ENCODE peak calls at places on chromosomes 13 and 19, in five cellular contexts. One of them, this sample, is unnamed.

GRCh38 chr19:19053508-19054314 is 10.1 kb upstream of the SLC25A42 start:
- DNase-seq in GM04503: no peak
- DNase-seq in activated CD8-positive, alpha-beta T cell treated with anti-CD3 and anti-CD28 coated beads for 36 hours: peak
- DNase-seq in NCI-H2029: peak
- DNase-seq in stomach: peak
- DNase-seq in this sample: peak

GRCh38 chr13:40271931-40272775 is 394.3 kb downstream of the FOXO1 start:
- DNase-seq in GM04503: peak
- DNase-seq in activated CD8-positive, alpha-beta T cell treated with anti-CD3 and anti-CD28 coated beads for 36 hours: peak
- DNase-seq in NCI-H2029: no peak
- DNase-seq in stomach: peak
- DNase-seq in this sample: peak

GRCh38 chr13:63696055-63696454 is 2280.4 kb upstream of the PCDH20 start:
- DNase-seq in GM04503: no peak
- DNase-seq in activated CD8-positive, alpha-beta T cell treated with anti-CD3 and anti-CD28 coated beads for 36 hours: no peak
- DNase-seq in NCI-H2029: no peak
- DNase-seq in stomach: no peak
- DNase-seq in this sample: no peak

GRCh38 chr13:38990693-38991092 is at the start of gene STOML3:
- DNase-seq in GM04503: no peak
- DNase-seq in activated CD8-positive, alpha-beta T cell treated with anti-CD3 and anti-CD28 coated beads for 36 hours: no peak
- DNase-seq in NCI-H2029: no peak
- DNase-seq in stomach: no peak
- DNase-seq in this sample: no peak

GRCh38 chr13:79448413-79448812 is 32.5 kb upstream of the NDFIP2 start:
- DNase-seq in GM04503: no peak
- DNase-seq in activated CD8-positive, alpha-beta T cell treated with anti-CD3 and anti-CD28 coated beads for 36 hours: no peak
- DNase-seq in NCI-H2029: no peak
- DNase-seq in stomach: no peak
- DNase-seq in this sample: peak

GRCh38 chr13:105611424-105611823 is 924.0 kb downstream of the EFNB2 start:
- DNase-seq in GM04503: peak
- DNase-seq in activated CD8-positive, alpha-beta T cell treated with anti-CD3 and anti-CD28 coated beads for 36 hours: no peak
- DNase-seq in NCI-H2029: no peak
- DNase-seq in stomach: no peak
- DNase-seq in this sample: no peak

GRCh38 chr13:75423383-75423782 is 58.6 kb downstream of the TBC1D4 start:
- DNase-seq in GM04503: no peak
- DNase-seq in activated CD8-positive, alpha-beta T cell treated with anti-CD3 and anti-CD28 coated beads for 36 hours: no peak
- DNase-seq in NCI-H2029: no peak
- DNase-seq in stomach: no peak
- DNase-seq in this sample: no peak

GRCh38 chr13:74751739-74752138 is 617.5 kb upstream of the KLF12 start:
- DNase-seq in GM04503: no peak
- DNase-seq in activated CD8-positive, alpha-beta T cell treated with anti-CD3 and anti-CD28 coated beads for 36 hours: no peak
- DNase-seq in NCI-H2029: no peak
- DNase-seq in stomach: no peak
- DNase-seq in this sample: no peak

GRCh38 chr19:40585677-40586422 is 9.2 kb downstream of the SHKBP1 start:
- DNase-seq in GM04503: no peak
- DNase-seq in activated CD8-positive, alpha-beta T cell treated with anti-CD3 and anti-CD28 coated beads for 36 hours: no peak
- DNase-seq in NCI-H2029: peak
- DNase-seq in stomach: no peak
- DNase-seq in this sample: peak

GRCh38 chr13:40074338-40074737 is 418.9 kb downstream of the COG6 start:
- DNase-seq in GM04503: no peak
- DNase-seq in activated CD8-positive, alpha-beta T cell treated with anti-CD3 and anti-CD28 coated beads for 36 hours: no peak
- DNase-seq in NCI-H2029: no peak
- DNase-seq in stomach: no peak
- DNase-seq in this sample: no peak

GRCh38 chr19:47540748-47541147 is 25.9 kb upstream of the NAPA start:
- DNase-seq in GM04503: no peak
- DNase-seq in activated CD8-positive, alpha-beta T cell treated with anti-CD3 and anti-CD28 coated beads for 36 hours: no peak
- DNase-seq in NCI-H2029: no peak
- DNase-seq in stomach: no peak
- DNase-seq in this sample: no peak

GRCh38 chr19:15144046-15144646 is 36.9 kb downstream of the SYDE1 start:
- DNase-seq in GM04503: no peak
- DNase-seq in activated CD8-positive, alpha-beta T cell treated with anti-CD3 and anti-CD28 coated beads for 36 hours: no peak
- DNase-seq in NCI-H2029: no peak
- DNase-seq in stomach: no peak
- DNase-seq in this sample: no peak

GRCh38 chr13:101706651-101707050 is 254.2 kb downstream of the ITGBL1 start:
- DNase-seq in GM04503: peak
- DNase-seq in activated CD8-positive, alpha-beta T cell treated with anti-CD3 and anti-CD28 coated beads for 36 hours: peak
- DNase-seq in NCI-H2029: no peak
- DNase-seq in stomach: no peak
- DNase-seq in this sample: peak

GRCh38 chr13:93118081-93118615 is 108.5 kb upstream of the GPC6 start:
- DNase-seq in GM04503: no peak
- DNase-seq in activated CD8-positive, alpha-beta T cell treated with anti-CD3 and anti-CD28 coated beads for 36 hours: no peak
- DNase-seq in NCI-H2029: no peak
- DNase-seq in stomach: no peak
- DNase-seq in this sample: no peak

GRCh38 chr19:6740589-6741348 is 1.3 kb downstream of the TRIP10 start:
- DNase-seq in GM04503: no peak
- DNase-seq in activated CD8-positive, alpha-beta T cell treated with anti-CD3 and anti-CD28 coated beads for 36 hours: peak
- DNase-seq in NCI-H2029: no peak
- DNase-seq in stomach: peak
- DNase-seq in this sample: peak

GRCh38 chr19:5969476-5969875 is 8.5 kb downstream of the RANBP3 start:
- DNase-seq in GM04503: no peak
- DNase-seq in activated CD8-positive, alpha-beta T cell treated with anti-CD3 and anti-CD28 coated beads for 36 hours: no peak
- DNase-seq in NCI-H2029: no peak
- DNase-seq in stomach: no peak
- DNase-seq in this sample: no peak

GRCh38 chr13:93881418-93881817 is 598.1 kb downstream of the DCT start:
- DNase-seq in GM04503: no peak
- DNase-seq in activated CD8-positive, alpha-beta T cell treated with anti-CD3 and anti-CD28 coated beads for 36 hours: no peak
- DNase-seq in NCI-H2029: no peak
- DNase-seq in stomach: no peak
- DNase-seq in this sample: no peak

GRCh38 chr13:31951215-31951678 is 80.3 kb upstream of the FRY start:
- DNase-seq in GM04503: no peak
- DNase-seq in activated CD8-positive, alpha-beta T cell treated with anti-CD3 and anti-CD28 coated beads for 36 hours: peak
- DNase-seq in NCI-H2029: peak
- DNase-seq in stomach: peak
- DNase-seq in this sample: peak

GRCh38 chr19:46471116-46471733 is at the start of gene PNMA8A:
- DNase-seq in GM04503: no peak
- DNase-seq in activated CD8-positive, alpha-beta T cell treated with anti-CD3 and anti-CD28 coated beads for 36 hours: no peak
- DNase-seq in NCI-H2029: peak
- DNase-seq in stomach: peak
- DNase-seq in this sample: no peak